ENCODE peak calls at places on chromosome 1, in seven cellular contexts. V, S, N, W, R, X and U are unnamed samples.

GRCh38 chr1:24468605-24469004 is 34.0 kb upstream of the RCAN3 start:
- DNase-seq in N (no peak), V (no peak), R (no peak), S (no peak), W (no peak), X (no peak), U (no peak)

GRCh38 chr1:115647000-115647399 is 5.2 kb downstream of the VANGL1 start:
- DNase-seq in N (peak; percentile 57), V (no peak), W (no peak), R (peak; percentile 34), X (peak; percentile 36), S (no peak), U (no peak)

GRCh38 chr1:113178522-113178921 is 105.5 kb downstream of the LRIG2 start:
- DNase-seq in V (no peak), R (no peak), W (no peak), N (peak; percentile 5), S (no peak), X (peak; percentile 39), U (no peak)

GRCh38 chr1:78577257-78578100 is 42.8 kb upstream of the IFI44L start:
- DNase-seq in S (no peak), W (no peak), N (no peak), V (no peak), R (no peak), X (peak; percentile 46), U (no peak)

GRCh38 chr1:182143825-182144661 is 82.5 kb upstream of the ZNF648 start:
- DNase-seq in X (peak; percentile 93), V (no peak), S (peak; percentile 69), R (peak; percentile 62), W (peak; percentile 65), N (peak; percentile 16), U (peak; percentile 90)

GRCh38 chr1:78424720-78425119 is 66.1 kb upstream of the PTGFR start:
- DNase-seq in W (no peak), V (no peak), N (no peak), R (no peak), S (no peak), X (no peak), U (no peak)

GRCh38 chr1:66848193-66848592 is 47.1 kb upstream of the INSL5 start:
- DNase-seq in N (no peak), R (no peak), V (no peak), S (no peak), W (no peak), X (no peak), U (no peak)

GRCh38 chr1:22709891-22710687 is 550 bp upstream of the EPHB2 start:
- DNase-seq in N (peak; percentile 49), S (no peak), W (peak; percentile 79), X (peak; percentile 85), R (peak; percentile 75), V (no peak), U (no peak)

GRCh38 chr1:19203440-19203839 is 6.6 kb downstream of the UBR4 start:
- DNase-seq in X (peak; percentile 34), N (peak; percentile 53), S (peak; percentile 59), W (no peak), V (no peak), R (peak; percentile 72), U (no peak)

GRCh38 chr1:220298470-220298869 is 26.2 kb upstream of the RAB3GAP2 start:
- DNase-seq in V (no peak), R (no peak), N (no peak), S (no peak), X (no peak), W (no peak), U (no peak)

GRCh38 chr1:54763814-54764131 is 550 bp downstream of the PARS2 start:
- DNase-seq in S (no peak), X (no peak), V (no peak), N (no peak), R (no peak), W (no peak), U (no peak)

GRCh38 chr1:58908539-58909161 is 124.8 kb upstream of the JUN start:
- DNase-seq in S (no peak), N (no peak), W (no peak), X (peak; percentile 23), V (no peak), R (no peak), U (no peak)

GRCh38 chr1:218339267-218339831 is 5.8 kb upstream of the TGFB2 start:
- DNase-seq in N (peak; percentile 74), X (peak; percentile 60), S (no peak), W (no peak), V (no peak), R (no peak), U (no peak)

GRCh38 chr1:65059930-65060538 is 88.0 kb upstream of the AK4 start:
- DNase-seq in S (no peak), R (no peak), V (peak; percentile 31), X (peak; percentile 66), W (no peak), N (peak; percentile 69), U (no peak)

GRCh38 chr1:229117664-229118300 is 153.1 kb upstream of the RAB4A start:
- DNase-seq in W (peak; percentile 53), V (no peak), N (no peak), R (peak; percentile 89), S (peak; percentile 82), X (peak; percentile 32), U (no peak)

GRCh38 chr1:54477153-54477561 is 70.9 kb upstream of the ACOT11 start:
- DNase-seq in N (no peak), V (no peak), R (no peak), S (no peak), W (no peak), X (no peak), U (no peak)

GRCh38 chr1:23578311-23578996 is 19.2 kb upstream of the ID3 start:
- DNase-seq in W (no peak), N (no peak), V (no peak), R (no peak), S (no peak), X (peak; percentile 48), U (no peak)

GRCh38 chr1:155037043-155037442 is 3.4 kb downstream of the DCST1 start:
- DNase-seq in N (no peak), W (no peak), V (no peak), X (no peak), S (no peak), R (no peak), U (no peak)

GRCh38 chr1:33410091-33410701 is 20.7 kb downstream of the PHC2 start:
- DNase-seq in S (peak; percentile 42), X (peak; percentile 54), R (no peak), W (no peak), V (no peak), N (no peak), U (no peak)

GRCh38 chr1:56953386-56953785 is 12.4 kb downstream of the C8B start:
- DNase-seq in N (no peak), X (no peak), W (no peak), R (no peak), S (no peak), V (no peak), U (no peak)

GRCh38 chr1:66943361-66943969 is 18.7 kb downstream of the MIER1 start:
- DNase-seq in N (peak; percentile 28), R (no peak), S (no peak), W (no peak), V (no peak), X (no peak), U (no peak)

GRCh38 chr1:84481317-84481716 is 2.3 kb downstream of the RPF1 start:
- DNase-seq in W (no peak), R (no peak), V (no peak), X (no peak), S (no peak), N (no peak), U (no peak)

GRCh38 chr1:49051647-49052046 is 275.0 kb upstream of the BEND5 start:
- DNase-seq in V (no peak), R (no peak), W (no peak), N (no peak), X (no peak), S (no peak), U (no peak)
- H3K9me3 ChIP-seq in V (no peaks in the 10 kb centered on the region), R (no peaks in the 10 kb centered on the region), W (no peaks in the 10 kb centered on the region), N (no peaks in the 10 kb centered on the region), X (no peaks in the 10 kb centered on the region), S (no peaks in the 10 kb centered on the region), U (no peaks in the 10 kb centered on the region)

DNA sequence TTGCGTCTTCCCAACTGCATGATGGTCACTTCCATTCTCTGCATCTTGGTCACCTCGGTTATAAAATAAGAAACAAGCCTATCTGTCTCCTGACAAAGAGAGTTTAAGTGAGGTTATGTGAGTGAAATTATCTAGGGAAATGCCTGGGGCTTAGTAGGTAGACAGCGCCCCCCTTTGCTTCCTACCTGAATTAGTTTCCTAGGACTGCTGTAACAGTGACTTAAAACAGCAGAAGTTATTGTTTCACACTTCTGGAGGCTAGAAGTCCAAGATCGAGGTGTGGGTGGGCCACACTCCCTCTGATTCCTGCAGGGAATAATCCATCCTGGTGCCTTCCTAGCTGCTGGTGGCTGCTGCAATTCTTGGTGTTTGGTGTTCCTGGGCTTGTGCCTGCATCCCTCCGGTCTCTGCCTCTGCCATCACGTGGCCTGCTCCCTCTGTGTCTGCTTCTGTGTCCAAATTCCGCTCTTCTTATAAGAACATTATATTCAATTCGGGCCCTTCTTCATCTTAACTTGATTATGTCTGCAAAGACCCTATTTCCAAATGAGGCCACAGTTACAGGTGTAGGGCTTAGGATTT is 92.6 kb downstream of the IGSF21 start:
- DNase-seq in W (no peak), X (no peak), N (no peak), S (no peak), V (no peak), R (no peak), U (no peak)
- H3K27me3 ChIP-seq in W (no peaks in the 10 kb centered on the region), X (peaks cover 48% of the 10 kb centered on the region), N (no peaks in the 10 kb centered on the region), S (no peaks in the 10 kb centered on the region), V (peaks cover 96% of the 10 kb centered on the region), R (peaks cover 3% of the 10 kb centered on the region), U (peaks cover 3% of the 10 kb centered on the region)

GRCh38 chr1:247862756-247863155 is 5.8 kb downstream of the TRIM58 start:
- DNase-seq in V (no peak), N (no peak), X (no peak), W (no peak), R (no peak), S (no peak), U (no peak)

GRCh38 chr1:247864644-247865043 is 7.7 kb downstream of the TRIM58 start:
- DNase-seq in R (no peak), N (no peak), W (no peak), S (no peak), X (no peak), V (no peak), U (no peak)

GRCh38 chr1:247865416-247865815 is 8.4 kb downstream of the TRIM58 start:
- DNase-seq in W (no peak), X (no peak), V (no peak), R (no peak), N (no peak), S (no peak), U (no peak)
- H3K9me3 ChIP-seq in W (no peaks in the 10 kb centered on the region), X (no peaks in the 10 kb centered on the region), V (peaks cover 5% of the 10 kb centered on the region), R (no peaks in the 10 kb centered on the region), N (peaks cover 2% of the 10 kb centered on the region), S (no peaks in the 10 kb centered on the region), U (no peaks in the 10 kb centered on the region)

DNA sequence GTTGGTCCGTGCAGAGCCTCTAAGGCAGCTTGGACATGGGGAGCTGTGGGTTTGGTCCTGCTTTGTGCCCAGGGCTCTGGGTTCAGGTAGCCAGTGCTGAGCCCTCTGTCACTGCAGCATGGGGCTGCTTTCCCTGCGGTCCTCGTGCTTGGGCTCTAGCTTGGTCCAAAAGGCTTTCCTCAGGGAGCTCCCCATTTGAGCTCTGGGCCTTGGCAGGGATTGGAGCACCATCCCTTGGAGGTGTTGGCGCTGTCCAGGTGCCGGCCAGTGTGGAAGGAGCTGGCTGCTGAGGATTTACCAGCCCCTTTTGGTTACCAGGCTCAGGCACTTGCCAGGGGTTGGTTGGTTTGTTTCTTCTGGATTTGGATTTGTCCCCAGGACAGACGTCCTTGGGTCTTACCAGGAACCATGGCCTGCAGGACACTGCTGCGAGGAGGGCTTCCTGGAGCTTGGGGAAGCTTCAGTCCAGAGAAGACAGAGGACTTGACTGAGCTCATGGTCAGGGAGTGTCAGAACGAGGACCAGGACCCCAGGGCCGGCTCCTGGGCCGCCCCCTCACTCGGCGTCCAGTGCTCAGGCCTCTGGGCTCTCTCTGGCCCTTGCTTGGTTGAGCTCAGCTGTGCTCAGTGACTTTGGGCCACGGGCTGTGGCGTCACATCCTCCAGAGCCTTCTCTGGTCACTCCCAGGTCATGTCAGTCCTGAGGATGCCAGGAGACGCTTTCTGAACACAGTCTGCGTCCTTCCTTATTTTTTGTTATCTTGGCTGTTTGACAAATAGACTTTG is 224.7 kb downstream of the CAMTA1 start:
- DNase-seq in X (no peak), S (no peak), R (no peak), V (no peak), W (no peak), N (no peak), U (no peak)
- H3K27me3 ChIP-seq in X (peaks cover 2% of the 10 kb centered on the region), S (no peaks in the 10 kb centered on the region), R (no peaks in the 10 kb centered on the region), V (no peaks in the 10 kb centered on the region), W (no peaks in the 10 kb centered on the region), N (no peaks in the 10 kb centered on the region), U (no peaks in the 10 kb centered on the region)